ENCODE peak calls at places on chromosome 19, in four cellular contexts. G, O, T and F are unnamed samples. For H3K4me1, the result is how much of the 10 kb centered on the place peaks cover.

GRCh38 chr19:11673608-11674041 is 65.1 kb downstream of the ZNF823 start:
- DNase-seq in G (no peak), O (peak), T (peak), F (peak)

GRCh38 chr19:29485293-29485692 is 40.5 kb upstream of the VSTM2B start:
- DNase-seq in G (no peak), O (no peak), T (no peak), F (no peak)

GRCh38 chr19:38974599-38975213 is 836 bp downstream of the FBXO17 start:
- DNase-seq in G (peak), O (no peak), T (peak), F (no peak)

GRCh38 chr19:925087-925911 is 536 bp upstream of the ARID3A start:
- DNase-seq in G (peak), O (peak), T (peak), F (peak)

GRCh38 chr19:19458110-19458816 is 52.8 kb downstream of the GATAD2A start:
- DNase-seq in G (no peak), O (no peak), T (no peak), F (no peak)

GRCh38 chr19:49954092-49954825 is 6.7 kb downstream of the SIGLEC11 start:
- DNase-seq in G (no peak), O (peak), T (no peak), F (no peak)

GRCh38 chr19:10884273-10884672 is 12.9 kb downstream of the CARM1 start:
- DNase-seq in G (no peak), O (no peak), T (no peak), F (no peak)

GRCh38 chr19:5696196-5697021 is 6.3 kb downstream of the RPL36 start:
- DNase-seq in G (peak), O (peak), T (no peak), F (no peak)

GRCh38 chr19:38722947-38723605 is 21.2 kb downstream of the CAPN12 start:
- DNase-seq in G (no peak), O (no peak), T (no peak), F (no peak)

GRCh38 chr19:4103073-4103418 is 20.9 kb downstream of the MAP2K2 start:
- DNase-seq in G (no peak), O (no peak), T (no peak), F (no peak)

GRCh38 chr19:10237702-10238101 is 6.6 kb upstream of the S1PR2 start:
- DNase-seq in G (no peak), O (no peak), T (no peak), F (no peak)

GRCh38 chr19:1481893-1482360 is 2.9 kb upstream of the C19orf25 start:
- DNase-seq in G (no peak), O (no peak), T (no peak), F (no peak)

GRCh38 chr19:3409346-3410064 is 43.1 kb downstream of the NFIC start:
- DNase-seq in G (peak), O (no peak), T (no peak), F (peak)

GRCh38 chr19:12969292-12969988 is at the start of gene DAND5:
- DNase-seq in G (peak), O (peak), T (no peak), F (no peak)

GRCh38 chr19:27889156-27889555 is 1323.8 kb downstream of the UQCRFS1 start:
- DNase-seq in G (no peak), O (no peak), T (no peak), F (no peak)

GRCh38 chr19:5145521-5146511 is 176.9 kb downstream of the KDM4B start:
- DNase-seq in G (no peak), O (no peak), T (no peak), F (no peak)

GRCh38 chr19:52188822-52189744 is 769 bp upstream of the PPP2R1A start:
- DNase-seq in G (peak), O (peak), T (no peak), F (peak)

GRCh38 chr19:29964171-29964570 is 22.1 kb downstream of the URI1 start:
- DNase-seq in G (no peak), O (no peak), T (no peak), F (no peak)

GRCh38 chr19:38664503-38665211 is 17.2 kb downstream of the ACTN4 start:
- DNase-seq in G (no peak), O (no peak), T (peak), F (no peak)

GRCh38 chr19:47272448-47273312 is 2.0 kb upstream of the INAFM1 start:
- DNase-seq in G (no peak), O (peak), T (no peak), F (no peak)

GRCh38 chr19:38455031-38455430 is 21.5 kb downstream of the RYR1 start:
- DNase-seq in G (no peak), O (peak), T (no peak), F (no peak)

GRCh38 chr19:40714519-40715299 is 2.0 kb downstream of the COQ8B start:
- DNase-seq in G (peak), O (peak), T (peak), F (peak)

GRCh38 chr19:1102407-1103106 is 1.2 kb upstream of the GPX4 start:
- DNase-seq in G (no peak), O (no peak), T (peak), F (peak)

GRCh38 chr19:53865918-53866696 is 1.6 kb upstream of the MYADM start:
- DNase-seq in G (peak), O (peak), T (peak), F (peak)

GRCh38 chr19:3034845-3035541 is 5.9 kb upstream of the TLE2 start:
- DNase-seq in G (no peak), O (peak), T (no peak), F (peak)

GRCh38 chr19:12665281-12665573 is 1.3 kb downstream of the MAN2B1 start:
- DNase-seq in G (no peak), O (no peak), T (no peak), F (no peak)

GRCh38 chr19:10961073-10961762 is 388 bp downstream of the SMARCA4 start:
- DNase-seq in G (peak), O (peak), T (no peak), F (no peak)

GRCh38 chr19:3716147-3716668 is 8.0 kb downstream of the TJP3 start:
- DNase-seq in G (no peak), O (no peak), T (no peak), F (no peak)

GRCh38 chr19:1911995-1912394 is 6.8 kb downstream of the ADAT3 start:
- DNase-seq in G (no peak), O (peak), T (no peak), F (no peak)

GRCh38 chr19:38663957-38664502 is 16.6 kb downstream of the ACTN4 start:
- DNase-seq in G (no peak), O (no peak), T (no peak), F (peak)

GRCh38 chr19:14517446-14517839 is 754 bp downstream of the DNAJB1 start:
- DNase-seq in G (no peak), O (no peak), T (peak), F (no peak)

GRCh38 chr19:13920940-13921744 is 15.1 kb downstream of the CC2D1A start:
- DNase-seq in G (peak), O (peak), T (peak), F (no peak)

GRCh38 chr19:46862974-46863632 is 2.3 kb downstream of the ARHGAP35 start:
- DNase-seq in G (no peak), O (peak), T (no peak), F (no peak)

GRCh38 chr19:6571167-6571566 is 19.8 kb downstream of the CD70 start:
- DNase-seq in G (no peak), O (no peak), T (no peak), F (no peak)

GRCh38 chr19:5126498-5127223 is 157.7 kb downstream of the KDM4B start:
- DNase-seq in G (no peak), O (no peak), T (no peak), F (no peak)

GRCh38 chr19:734716-735115 is 16.2 kb upstream of the MISP start:
- DNase-seq in G (no peak), O (no peak), T (no peak), F (no peak)

GRCh38 chr19:28497137-28497536 is 715.8 kb downstream of the UQCRFS1 start:
- DNase-seq in G (no peak), O (no peak), T (no peak), F (no peak)

GRCh38 chr19:19552811-19553210 is 14.7 kb downstream of the CILP2 start:
- DNase-seq in G (peak), O (peak), T (no peak), F (no peak)

GRCh38 chr19:51108805-51109146 is 567 bp upstream of the CTU1 start:
- DNase-seq in G (no peak), O (no peak), T (no peak), F (no peak)

DNA sequence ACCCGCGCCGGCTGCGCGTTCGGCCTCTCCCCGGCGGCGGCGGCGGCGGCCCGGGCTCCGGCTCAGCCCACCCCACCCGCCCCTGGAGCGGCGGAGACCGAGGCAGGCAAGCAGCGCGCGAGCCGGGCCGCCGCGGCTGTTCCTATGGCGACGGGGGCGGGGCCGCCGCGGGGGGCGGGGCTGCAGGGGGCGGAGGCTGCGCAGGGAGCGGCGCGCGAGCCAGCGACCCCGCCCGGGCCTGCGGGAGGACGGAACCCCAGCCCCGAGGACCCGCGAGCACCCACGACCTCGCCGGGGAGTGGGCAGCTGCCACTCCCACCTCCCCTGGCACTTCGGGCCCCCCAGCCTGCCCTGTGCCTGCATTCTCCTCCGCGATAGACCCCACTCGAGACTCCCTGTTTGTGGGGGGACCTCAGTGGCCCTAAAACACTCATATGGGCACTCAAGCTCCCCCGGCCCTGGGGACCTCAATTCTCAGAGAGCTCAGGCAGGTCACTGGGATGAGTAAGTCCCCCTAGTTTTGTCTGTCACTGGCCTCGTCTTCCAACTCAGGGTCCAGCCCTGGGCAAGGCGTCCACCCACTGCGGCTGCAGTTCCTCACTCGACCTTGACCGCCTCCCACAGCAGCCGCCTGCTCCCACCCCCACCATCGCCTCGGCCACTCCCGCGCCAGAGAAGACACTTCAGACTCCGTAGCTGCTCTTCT is at the start of gene CTXN1:
- DNase-seq in G (peak), O (peak), T (peak), F (no peak)
- TF ChIP-seq POLR2AphosphoS5 in G (peak), O (peak), T (no peak), F (no peak)

DNA sequence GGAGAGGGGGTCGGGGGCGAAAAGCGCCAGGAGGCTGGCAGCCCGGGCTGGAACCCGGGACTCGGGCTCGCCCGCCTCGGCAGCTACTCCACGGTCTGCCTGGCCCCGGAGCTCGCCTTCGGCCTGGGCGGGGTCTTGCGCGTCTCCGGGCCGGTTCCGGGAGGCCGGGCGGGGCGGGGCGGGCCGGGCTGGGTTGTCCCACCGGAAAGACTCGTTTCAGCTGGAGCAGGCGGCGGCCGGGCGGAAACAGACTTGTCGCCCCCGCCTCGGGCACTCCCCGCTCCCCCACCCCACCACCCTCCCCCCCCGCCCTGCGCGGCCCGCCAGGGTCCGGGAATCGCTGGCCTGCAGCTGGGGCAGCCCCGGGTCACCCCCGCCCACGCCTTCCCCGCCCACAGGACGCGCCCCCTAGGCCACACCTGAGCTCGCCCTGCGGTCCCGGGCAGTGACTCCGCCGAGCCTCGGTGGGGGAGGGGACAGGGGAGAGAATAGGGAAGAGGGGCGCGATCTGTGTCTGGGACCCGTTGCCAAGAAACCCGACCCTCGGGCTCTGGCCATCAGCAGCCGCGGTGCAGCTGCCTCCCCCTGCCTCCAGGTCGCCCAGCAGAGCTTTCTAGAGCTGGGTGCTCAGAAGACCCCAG is 109.4 kb downstream of the KCTD15 start:
- DNase-seq in G (peak), O (peak), T (peak), F (peak)
- H3K4me1 ChIP-seq in G (under half), O (under half), T (under half), F (under half)

GRCh38 chr19:48818234-48818823 is 7.5 kb upstream of the BCAT2 start:
- DNase-seq in G (no peak), O (no peak), T (no peak), F (no peak)
- H3K27ac ChIP-seq in G (no peak), O (no peak), T (no peak), F (peak)

DNA sequence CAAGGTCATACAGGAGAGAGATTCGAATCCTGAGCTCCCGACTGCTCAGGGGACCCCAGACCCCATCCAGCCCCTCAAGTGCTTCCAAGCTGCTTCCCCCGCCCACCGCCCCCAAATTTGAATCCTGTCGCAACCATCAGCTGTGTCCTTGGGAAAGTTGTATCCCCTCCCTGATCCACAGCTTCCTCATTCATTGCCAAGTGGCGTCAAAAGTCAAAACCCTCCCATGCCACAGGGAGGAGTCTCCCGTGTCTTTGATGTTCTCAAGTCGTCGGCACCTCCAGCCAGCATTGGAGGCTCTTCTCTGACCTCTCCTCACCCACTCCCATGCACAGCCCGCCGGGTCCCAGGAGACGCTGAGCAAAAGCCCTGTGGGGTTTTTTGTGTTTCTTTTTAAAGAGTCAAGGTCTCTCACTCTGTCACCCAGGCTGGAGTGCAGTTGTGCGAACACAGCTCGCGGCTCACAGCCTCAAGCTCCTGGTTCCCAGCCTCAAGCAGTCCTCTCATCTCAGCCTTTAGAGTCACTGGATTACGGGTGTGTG is 2.8 kb upstream of the IFI30 start:
- DNase-seq in G (peak), O (no peak), T (no peak), F (no peak)
- TF ChIP-seq POLR2AphosphoS5 in G (no peak), O (no peak), T (no peak), F (no peak)

GRCh38 chr19:16258440-16258903 is 60.8 kb downstream of the AP1M1 start:
- DNase-seq in G (peak), O (no peak), T (peak), F (no peak)
- H3K4me1 ChIP-seq in G (under half), O (under half), T (under half), F (under half)

GRCh38 chr19:45098521-45099464 is 5.8 kb downstream of the PPP1R37 start:
- DNase-seq in G (no peak), O (no peak), T (peak), F (no peak)

GRCh38 chr19:45099465-45100201 is 6.7 kb downstream of the PPP1R37 start:
- DNase-seq in G (no peak), O (no peak), T (no peak), F (no peak)

GRCh38 chr19:45096700-45097099 is 3.7 kb downstream of the PPP1R37 start:
- DNase-seq in G (no peak), O (no peak), T (no peak), F (no peak)

GRCh38 chr19:45097450-45097775 is 4.4 kb downstream of the PPP1R37 start:
- DNase-seq in G (no peak), O (no peak), T (no peak), F (no peak)

GRCh38 chr19:45097776-45098520 is 5.0 kb downstream of the PPP1R37 start:
- DNase-seq in G (no peak), O (no peak), T (peak), F (peak)
- H3K27ac ChIP-seq in G (peak), O (no peak), T (no peak), F (peak)

DNA sequence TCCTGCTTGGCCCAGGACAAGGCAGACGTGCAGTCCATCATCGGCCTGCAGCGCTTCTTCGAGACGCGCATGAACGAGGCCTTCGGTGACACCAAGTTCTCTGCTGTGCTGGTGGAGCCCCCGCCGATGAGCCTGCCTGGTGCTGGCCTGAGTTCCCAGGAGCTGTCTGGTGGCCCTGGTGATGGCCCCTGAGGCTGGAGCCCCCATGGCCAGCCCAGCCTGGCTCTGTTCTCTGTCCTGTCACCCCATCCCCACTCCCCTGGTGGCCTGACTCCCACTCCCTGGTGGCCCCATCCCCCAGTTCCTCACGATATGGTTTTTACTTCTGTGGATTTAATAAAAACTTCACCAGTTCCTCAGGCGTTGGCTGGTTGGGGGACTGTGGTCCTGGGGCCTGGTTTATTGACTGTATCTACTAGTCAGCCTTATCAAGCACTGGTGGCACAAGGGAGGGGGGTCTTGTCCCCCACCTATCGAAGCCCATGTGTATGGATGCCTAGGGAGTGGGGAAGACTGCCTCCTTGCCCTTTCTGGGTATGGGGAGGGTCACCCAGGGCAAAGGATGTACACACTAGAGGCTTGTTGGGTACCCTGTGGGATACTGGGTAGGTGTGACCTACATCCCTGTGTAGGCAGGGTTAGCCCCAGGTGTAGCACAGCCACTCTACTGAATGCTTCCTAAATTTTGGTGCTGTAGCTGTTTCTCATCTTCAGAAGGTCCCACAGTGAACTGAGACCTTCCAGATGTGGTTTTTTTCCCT is 4.4 kb downstream of the CHMP2A start:
- DNase-seq in G (no peak), O (no peak), T (no peak), F (no peak)
- TF ChIP-seq POLR2AphosphoS5 in G (no peak), O (no peak), T (no peak), F (no peak)

GRCh38 chr19:16849168-16849567 is 20.0 kb downstream of the SIN3B start:
- DNase-seq in G (no peak), O (no peak), T (no peak), F (no peak)

GRCh38 chr19:16851031-16851712 is 22.0 kb downstream of the SIN3B start:
- DNase-seq in G (no peak), O (no peak), T (no peak), F (no peak)

GRCh38 chr19:16850133-16850532 is 20.9 kb downstream of the SIN3B start:
- DNase-seq in G (no peak), O (no peak), T (no peak), F (no peak)

GRCh38 chr19:16847407-16847806 is 18.2 kb downstream of the SIN3B start:
- DNase-seq in G (no peak), O (no peak), T (no peak), F (no peak)

GRCh38 chr19:16846901-16847300 is 17.7 kb downstream of the SIN3B start:
- DNase-seq in G (no peak), O (no peak), T (no peak), F (no peak)
- H3K4me1 ChIP-seq in G (under half), O (under half), T (under half), F (under half)

GRCh38 chr19:42111384-42111783 is 20.9 kb downstream of the POU2F2 start:
- DNase-seq in G (no peak), O (no peak), T (no peak), F (no peak)
- H3K27ac ChIP-seq in G (no peak), O (no peak), T (peak), F (no peak)